ENCODE peak calls at places on chromosome 14, in six cellular contexts. N, B, W, S, R and G are unnamed samples.

GRCh38 chr14:24609667-24610344 is at the start of gene GZMH:
- DNase-seq in N (no peak), B (no peak), W (no peak), S (no peak), R (no peak), G (no peak)

GRCh38 chr14:33568935-33569579 is 381.8 kb downstream of the EGLN3 start:
- DNase-seq in N (peak; percentile 41), B (no peak), W (no peak), S (no peak), R (peak; percentile 71), G (no peak)

GRCh38 chr14:77985235-77985634 is 184.9 kb upstream of the NRXN3 start:
- DNase-seq in N (no peak), B (no peak), W (no peak), S (no peak), R (no peak), G (no peak)

GRCh38 chr14:43938588-43939281 is 568.3 kb downstream of the FSCB start:
- DNase-seq in N (no peak), B (no peak), W (no peak), S (no peak), R (no peak), G (no peak)

GRCh38 chr14:93923586-93923985 is 3.6 kb upstream of the FAM181A start:
- DNase-seq in N (no peak), B (no peak), W (no peak), S (no peak), R (no peak), G (no peak)

GRCh38 chr14:102872020-102872419 is 50.4 kb upstream of the AMN start:
- DNase-seq in N (no peak), B (no peak), W (no peak), S (no peak), R (no peak), G (no peak)

GRCh38 chr14:61379639-61380184 is 58.3 kb downstream of the PRKCH start:
- DNase-seq in N (no peak), B (no peak), W (no peak), S (no peak), R (no peak), G (no peak)

GRCh38 chr14:53209370-53209769 is 56.2 kb upstream of the DDHD1 start:
- DNase-seq in N (no peak), B (no peak), W (no peak), S (no peak), R (no peak), G (no peak)

GRCh38 chr14:99884834-99885648 is 91.8 kb downstream of the EML1 start:
- DNase-seq in N (peak; percentile 73), B (peak; percentile 77), W (no peak), S (no peak), R (peak; percentile 86), G (no peak)

GRCh38 chr14:21734457-21735074 is 60.9 kb upstream of the OR4E1 start:
- DNase-seq in N (peak; percentile 36), B (peak; percentile 39), W (peak; percentile 39), S (no peak), R (peak; percentile 70), G (no peak)

GRCh38 chr14:42353315-42353714 is 746.6 kb downstream of the LRFN5 start:
- DNase-seq in N (no peak), B (no peak), W (no peak), S (no peak), R (no peak), G (no peak)
- H2AFZ ChIP-seq in N (no peak overlapping the region), B (no peak overlapping the region), W (peak overlapping the region; percentile 62), S (no peak overlapping the region), R (no peak overlapping the region), G (no peak overlapping the region)

GRCh38 chr14:30558675-30559555 is at the start of gene G2E3:
- DNase-seq in N (peak; percentile 88), B (peak; percentile 80), W (peak; percentile 73), S (peak; percentile 60), R (peak; percentile 95), G (peak; percentile 89)
- H4K8ac ChIP-seq in N (peak within 1 kb of the TSS; percentile 96), B (peak within 1 kb of the TSS; percentile 94), W (no peak within 1 kb of the TSS), S (peak within 1 kb of the TSS; percentile 87), R (peak within 1 kb of the TSS; percentile 60), G (no peak within 1 kb of the TSS)

DNA sequence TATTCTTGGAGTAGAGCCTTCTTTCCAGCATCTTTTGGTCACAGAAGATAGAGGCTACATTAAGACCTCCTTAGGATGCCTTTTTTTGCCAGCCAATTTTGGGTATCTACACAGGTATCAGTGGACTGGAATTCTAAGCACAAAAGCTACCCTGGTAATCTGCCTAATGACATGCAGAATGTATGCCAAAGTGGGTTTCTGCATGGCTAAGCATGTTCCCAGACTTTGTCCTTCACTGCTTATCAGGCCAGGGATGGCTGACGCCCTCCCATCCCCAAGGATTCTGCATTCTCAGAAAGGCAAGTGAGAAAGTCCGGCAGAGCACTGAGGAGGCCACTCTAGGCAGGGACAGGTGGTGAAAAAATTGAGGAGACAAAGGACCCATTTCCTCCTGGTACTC is 91.6 kb upstream of the MAX start:
- DNase-seq in N (no peak), B (no peak), W (no peak), S (no peak), R (no peak), G (no peak)
- H2AFZ ChIP-seq in N (no peak overlapping the region), B (no peak overlapping the region), W (no peak overlapping the region), S (no peak overlapping the region), R (no peak overlapping the region), G (no peak overlapping the region)

DNA sequence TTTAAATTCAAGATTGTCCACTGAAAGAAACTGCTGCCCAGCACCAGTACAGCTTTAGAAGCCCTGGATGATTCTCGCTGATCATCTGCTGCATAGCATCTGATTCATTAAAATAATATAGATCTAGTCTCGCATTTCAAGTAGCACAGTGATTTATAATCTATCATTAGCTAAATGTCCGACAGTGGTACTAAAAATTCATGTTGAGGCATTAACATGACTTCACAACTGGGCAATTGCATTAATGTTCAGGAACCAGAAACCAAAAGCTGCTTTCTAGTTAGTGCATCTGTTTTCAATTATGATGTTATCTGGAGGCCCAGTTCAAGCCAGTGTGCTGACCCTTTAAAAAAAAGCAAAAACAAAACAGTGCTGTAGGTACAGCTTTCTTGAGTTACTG is 1987.2 kb upstream of the SEL1L start:
- DNase-seq in N (no peak), B (peak; percentile 88), W (no peak), S (no peak), R (no peak), G (no peak)
- H4K8ac ChIP-seq in N (no peak overlapping the region), B (no peak overlapping the region), W (no peak overlapping the region), S (no peak overlapping the region), R (no peak overlapping the region), G (no peak overlapping the region)

GRCh38 chr14:41604793-41605534 is 1.7 kb upstream of the LRFN5 start:
- DNase-seq in N (peak; percentile 92), B (peak; percentile 86), W (peak; percentile 81), S (no peak), R (peak; percentile 19), G (peak; percentile 79)
- H2AFZ ChIP-seq in N (peak overlapping the region; percentile 46), B (peak overlapping the region; percentile 93), W (peak overlapping the region; percentile 96), S (peak overlapping the region; percentile 98), R (peak overlapping the region; percentile 42), G (peak overlapping the region; percentile 83)

GRCh38 chr14:91396959-91397815 is 20.4 kb downstream of the CCDC88C start:
- DNase-seq in N (no peak), B (no peak), W (no peak), S (no peak), R (no peak), G (peak; percentile 60)

GRCh38 chr14:91395466-91395865 is 22.2 kb downstream of the CCDC88C start:
- DNase-seq in N (no peak), B (no peak), W (no peak), S (no peak), R (no peak), G (no peak)

GRCh38 chr14:91398192-91398591 is 19.4 kb downstream of the CCDC88C start:
- DNase-seq in N (no peak), B (no peak), W (no peak), S (no peak), R (no peak), G (no peak)

GRCh38 chr14:91394105-91395081 is 23.2 kb downstream of the CCDC88C start:
- DNase-seq in N (no peak), B (no peak), W (no peak), S (no peak), R (no peak), G (no peak)

GRCh38 chr14:91395998-91396660 is 21.5 kb downstream of the CCDC88C start:
- DNase-seq in N (no peak), B (no peak), W (no peak), S (no peak), R (peak; percentile 32), G (no peak)
- H4K8ac ChIP-seq in N (no peak overlapping the region), B (no peak overlapping the region), W (no peak overlapping the region), S (no peak overlapping the region), R (peak overlapping the region; percentile 17), G (no peak overlapping the region)

GRCh38 chr14:88185843-88186242 is 137.2 kb downstream of the KCNK10 start:
- DNase-seq in N (no peak), B (no peak), W (no peak), S (no peak), R (no peak), G (no peak)

GRCh38 chr14:88184956-88185355 is 138.1 kb downstream of the KCNK10 start:
- DNase-seq in N (no peak), B (no peak), W (no peak), S (no peak), R (no peak), G (no peak)

GRCh38 chr14:88191605-88192004 is 131.5 kb downstream of the KCNK10 start:
- DNase-seq in N (no peak), B (no peak), W (no peak), S (no peak), R (no peak), G (peak; percentile 39)

GRCh38 chr14:88189840-88190191 is 133.3 kb downstream of the KCNK10 start:
- DNase-seq in N (no peak), B (no peak), W (no peak), S (no peak), R (no peak), G (no peak)

DNA sequence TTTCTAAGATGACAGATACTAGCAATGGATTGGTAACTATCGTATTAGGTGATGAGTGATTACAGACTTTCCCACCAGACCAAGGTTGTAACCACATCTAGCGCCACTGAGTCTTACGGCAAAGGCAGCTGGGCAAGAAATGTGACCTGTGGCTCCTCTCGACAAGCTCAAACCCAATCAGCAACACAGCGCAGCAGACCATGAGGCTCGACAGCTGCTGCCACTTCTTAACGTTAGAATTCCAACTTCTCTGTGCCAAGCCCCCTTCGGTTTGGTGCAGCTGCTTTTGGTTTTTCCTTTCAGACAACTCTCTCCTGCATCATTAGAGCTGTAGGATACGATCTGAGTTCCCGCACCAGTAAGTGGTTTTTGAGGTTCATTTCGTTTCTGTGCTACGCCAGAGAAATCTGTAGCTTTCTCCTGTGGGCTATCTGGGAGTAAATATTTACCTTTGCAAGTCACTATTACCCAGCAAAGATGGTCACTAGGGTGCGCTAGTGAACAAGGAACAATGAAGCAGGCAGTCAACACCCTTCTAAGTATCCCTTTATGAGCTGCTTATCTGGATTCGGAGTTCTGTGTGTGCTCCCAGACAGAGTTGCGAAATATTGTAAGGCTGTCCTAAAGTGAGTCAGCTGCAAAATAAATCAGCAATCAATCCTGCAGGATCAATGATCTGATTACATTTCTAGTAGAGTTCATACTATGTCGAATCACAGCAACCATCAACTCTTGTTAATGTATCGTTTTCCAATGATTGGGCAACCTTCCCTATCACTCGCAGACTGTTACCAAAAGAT is 133.8 kb downstream of the KCNK10 start:
- DNase-seq in N (peak; percentile 67), B (peak; percentile 87), W (peak; percentile 81), S (no peak), R (peak; percentile 91), G (peak; percentile 80)
- H2AFZ ChIP-seq in N (no peak overlapping the region), B (peak overlapping the region; percentile 50), W (peak overlapping the region; percentile 55), S (peak overlapping the region; percentile 96), R (no peak overlapping the region), G (no peak overlapping the region)